ENCODE peak calls at places on chromosomes 6 and 20, in five cellular contexts. S is neuronal stem cell, K is H9, U is H1, A is trophoblast cell. N is an unnamed sample.

GRCh38 chr20:62703853-62704228 is 4.8 kb upstream of the NTSR1 start:
- DNase-seq in K (no peak), S (no peak), A (no peak), U (no peak), N (no peak)

GRCh38 chr6:54864272-54864671 is 17.7 kb downstream of the FAM83B start:
- DNase-seq in U (no peak), A (no peak), K (no peak), S (no peak), N (no peak)

GRCh38 chr6:57162516-57162915 is 9.6 kb upstream of the BAG2 start:
- DNase-seq in U (no peak), A (no peak), S (no peak), K (no peak), N (peak; percentile 43)

GRCh38 chr6:11536795-11537194 is 754 bp upstream of the TMEM170B start:
- DNase-seq in S (peak; percentile 11), A (no peak), K (peak; percentile 39), U (no peak), N (peak; percentile 22)

GRCh38 chr20:36756482-36756881 is 10.6 kb upstream of the NDRG3 start:
- DNase-seq in S (no peak), U (no peak), K (no peak), A (no peak), N (no peak)

GRCh38 chr20:52972965-52973819 is 1.0 kb downstream of the TSHZ2 start:
- DNase-seq in K (peak; percentile 54), U (no peak), A (no peak), S (no peak), N (peak; percentile 40)

GRCh38 chr20:37524221-37524700 is 3.2 kb downstream of the NNAT start:
- DNase-seq in U (no peak), A (no peak), K (no peak), S (no peak), N (no peak)

GRCh38 chr20:1734269-1734858 is 76.8 kb upstream of the SIRPG start:
- DNase-seq in U (no peak), K (no peak), S (no peak), A (no peak), N (no peak)

GRCh38 chr20:22438926-22439325 is 145.4 kb downstream of the FOXA2 start:
- DNase-seq in S (no peak), U (no peak), K (no peak), A (no peak), N (no peak)

GRCh38 chr6:20571261-20571660 is 37.0 kb downstream of the CDKAL1 start:
- DNase-seq in U (no peak), A (no peak), S (no peak), K (no peak), N (no peak)

GRCh38 chr6:107401573-107401972 is 57.8 kb downstream of the PDSS2 start:
- DNase-seq in K (no peak), S (no peak), A (no peak), U (no peak), N (no peak)

GRCh38 chr6:79821859-79822258 is 125.5 kb downstream of the ELOVL4 start:
- DNase-seq in S (no peak), K (no peak), U (no peak), A (no peak), N (peak; percentile 15)

GRCh38 chr6:156771761-156772160 is 5.4 kb upstream of the ARID1B start:
- DNase-seq in A (no peak), U (no peak), S (no peak), K (no peak), N (no peak)

GRCh38 chr6:41732149-41732548 is 3.3 kb downstream of the TFEB start:
- DNase-seq in U (no peak), S (no peak), K (no peak), A (no peak), N (no peak)

GRCh38 chr6:25199544-25199943 is 79.6 kb upstream of the CARMIL1 start:
- DNase-seq in U (no peak), K (peak; percentile 38), A (no peak), S (no peak), N (no peak)

GRCh38 chr20:38559764-38560163 is 21.2 kb upstream of the ADIG start:
- DNase-seq in A (no peak), S (no peak), K (no peak), U (no peak), N (no peak)

GRCh38 chr20:19137641-19138040 is 74.8 kb upstream of the SLC24A3 start:
- DNase-seq in K (no peak), S (no peak), U (no peak), A (no peak), N (no peak)

GRCh38 chr6:31901415-31901952 is 402 bp downstream of the ZBTB12 start:
- DNase-seq in U (no peak), A (no peak), K (no peak), S (peak; percentile 24), N (peak; percentile 55)

GRCh38 chr20:36355469-36356171 is 49.5 kb downstream of the DLGAP4 start:
- DNase-seq in K (no peak), U (no peak), S (no peak), A (no peak), N (no peak)

GRCh38 chr6:68326762-68327161 is 308.3 kb upstream of the ADGRB3 start:
- DNase-seq in A (no peak), S (no peak), K (no peak), U (no peak), N (no peak)

GRCh38 chr20:32302507-32302872 is 25.0 kb downstream of the KIF3B start:
- DNase-seq in S (no peak), K (no peak), A (peak; percentile 78), U (no peak), N (no peak)

GRCh38 chr6:6918216-6918983 is 189.4 kb upstream of the RREB1 start:
- DNase-seq in A (no peak), S (no peak), K (no peak), U (no peak), N (peak; percentile 36)

GRCh38 chr6:123091091-123091895 is 95.3 kb downstream of the CLVS2 start:
- DNase-seq in U (no peak), A (peak; percentile 36), S (no peak), K (no peak), N (peak; percentile 64)

GRCh38 chr6:129046526-129046925 is 163.6 kb downstream of the LAMA2 start:
- DNase-seq in U (no peak), K (no peak), A (no peak), S (no peak), N (peak; percentile 8)

GRCh38 chr6:39666706-39667489 is 58.3 kb downstream of the KIF6 start:
- DNase-seq in A (no peak), S (no peak), U (no peak), K (peak; percentile 41), N (no peak)

GRCh38 chr6:13163161-13163944 is 165.0 kb downstream of the TBC1D7 start:
- DNase-seq in K (no peak), S (no peak), U (no peak), A (no peak), N (no peak)

GRCh38 chr6:25498510-25498909 is 153.5 kb upstream of the SCGN start:
- DNase-seq in U (no peak), S (no peak), A (no peak), K (no peak), N (no peak)

GRCh38 chr20:8490076-8490830 is 358.2 kb downstream of the PLCB1 start:
- DNase-seq in S (no peak), U (no peak), A (no peak), K (no peak), N (no peak)

GRCh38 chr6:116511424-116512131 is at the start of gene CALHM5:
- DNase-seq in S (no peak), U (no peak), A (peak; percentile 65), K (peak; percentile 36), N (peak; percentile 90)

GRCh38 chr20:40868568-40869223 is 159.9 kb upstream of the TOP1 start:
- DNase-seq in K (no peak), S (no peak), U (no peak), A (no peak), N (peak; percentile 78)

DNA sequence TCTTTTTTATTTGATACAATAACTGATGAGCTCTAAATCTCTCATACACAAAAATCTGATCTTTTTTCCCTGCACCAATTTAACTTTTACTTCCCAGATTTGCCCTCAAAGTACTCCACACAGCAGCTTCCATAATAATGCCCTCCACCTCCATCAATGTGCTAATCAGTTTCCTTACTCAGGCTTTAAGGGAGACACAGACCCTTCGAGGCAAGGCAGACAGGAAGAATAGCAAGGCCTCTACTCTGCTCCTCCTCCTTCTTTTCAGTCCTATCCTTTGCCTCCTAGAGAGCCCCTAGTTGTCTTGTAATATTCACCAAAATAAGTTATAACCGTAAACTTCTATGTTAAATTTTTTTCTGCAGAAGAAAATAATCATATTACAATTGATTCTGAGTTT is 444.9 kb upstream of the RNF217 start:
- DNase-seq in U (no peak), K (no peak), S (no peak), A (no peak), N (no peak)
- H2BK12ac ChIP-seq in U (no peak overlapping the region), K (no peak overlapping the region), S (no peak overlapping the region), A (no peak overlapping the region), N (no peak overlapping the region)

DNA sequence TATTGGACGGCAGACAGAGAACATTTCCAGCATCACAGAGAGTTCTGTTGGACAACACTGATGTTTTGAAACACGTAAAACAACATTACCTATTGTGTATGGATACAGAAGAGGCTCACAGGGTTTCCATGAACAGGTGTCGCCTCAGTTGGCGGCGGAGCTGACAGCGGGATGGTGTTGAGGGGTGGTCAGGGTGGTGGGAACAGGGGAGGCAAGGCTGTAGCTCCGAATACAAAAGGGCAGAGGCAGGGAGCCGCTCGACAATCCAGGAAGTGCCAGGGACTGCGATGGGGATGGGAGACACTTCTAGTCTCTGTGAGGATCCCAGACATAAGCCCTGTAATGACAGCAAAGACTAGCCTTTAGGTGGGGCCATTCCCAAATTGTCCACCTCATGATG is 14.5 kb upstream of the PI16 start:
- DNase-seq in A (no peak), U (no peak), S (no peak), K (no peak), N (no peak)
- H3K4ac ChIP-seq in A (no peak overlapping the region), U (no peak overlapping the region), S (no peak overlapping the region), K (no peak overlapping the region), N (no peak overlapping the region)

GRCh38 chr20:54227241-54227640 is 19.4 kb downstream of the PFDN4 start:
- DNase-seq in K (no peak), S (no peak), U (no peak), A (no peak), N (no peak)
- H2BK12ac ChIP-seq in K (no peak overlapping the region), S (no peak overlapping the region), U (no peak overlapping the region), A (no peak overlapping the region), N (no peak overlapping the region)

GRCh38 chr6:3910264-3910663 is 61.1 kb downstream of the FAM50B start:
- DNase-seq in U (no peak), S (no peak), A (no peak), K (no peak), N (no peak)

GRCh38 chr6:3908961-3909360 is 59.8 kb downstream of the FAM50B start:
- DNase-seq in U (no peak), A (no peak), K (no peak), S (no peak), N (no peak)

GRCh38 chr6:3912366-3913076 is 63.3 kb downstream of the FAM50B start:
- DNase-seq in A (no peak), S (no peak), U (no peak), K (no peak), N (no peak)

GRCh38 chr6:3911614-3912336 is 62.6 kb downstream of the FAM50B start:
- DNase-seq in S (no peak), A (no peak), U (no peak), K (peak; percentile 9), N (peak; percentile 78)

DNA sequence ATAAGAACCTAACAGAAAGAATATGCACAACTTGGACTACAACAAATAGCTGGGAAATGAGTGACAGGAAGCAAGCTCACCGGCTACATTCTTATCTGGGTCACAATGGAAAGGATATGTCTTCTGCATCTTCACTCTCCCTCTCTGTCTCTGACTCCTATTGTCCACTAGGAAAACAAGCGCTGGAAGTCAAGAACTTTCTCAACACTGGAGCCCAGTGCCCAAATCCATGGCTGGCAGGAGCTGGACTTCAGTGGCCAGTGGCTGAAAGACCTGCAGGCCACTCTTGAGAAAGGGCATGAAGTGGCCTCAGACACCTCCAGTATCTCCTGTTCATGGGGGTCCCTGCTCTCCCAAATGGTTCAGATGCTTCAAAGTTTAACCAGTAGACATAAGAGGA is 62.0 kb downstream of the FAM50B start:
- DNase-seq in A (no peak), S (no peak), K (peak; percentile 9), U (no peak), N (peak; percentile 3)
- H3K4ac ChIP-seq in A (no peak overlapping the region), S (no peak overlapping the region), K (no peak overlapping the region), U (no peak overlapping the region), N (no peak overlapping the region)

N was measured in mesenchymal stem cell.